ENCODE peak calls at places on chromosomes 4 and X, in seven cellular contexts. One of them, this sample, is unnamed.
A peak's percentile ranks its signal among the peaks of the same experiment; 100 is the strongest.

GRCh38 chr4:151717271-151717670 is 43.5 kb downstream of the GATB start:
- DNase-seq in adipocyte: no peak
- DNase-seq in activated T-helper 1 cell treated with Interleukin-2 at 50 U/mL for 16 hours: no peak
- DNase-seq in ovary: no peak
- DNase-seq in A549: no peak
- DNase-seq in osteocyte: no peak
- DNase-seq in progenitor cell of endocrine pancreas: no peak
- DNase-seq in this sample: no peak

GRCh38 chr4:147056951-147057630 is 111.4 kb upstream of the TTC29 start:
- DNase-seq in ovary: no peak
- DNase-seq in osteocyte: no peak
- DNase-seq in A549: no peak
- DNase-seq in activated T-helper 1 cell treated with Interleukin-2 at 50 U/mL for 16 hours: no peak
- DNase-seq in progenitor cell of endocrine pancreas: no peak
- DNase-seq in adipocyte: peak; percentile 55
- DNase-seq in this sample: no peak

GRCh38 chr4:37188100-37188499 is 56.4 kb upstream of the NWD2 start:
- DNase-seq in activated T-helper 1 cell treated with Interleukin-2 at 50 U/mL for 16 hours: no peak
- DNase-seq in progenitor cell of endocrine pancreas: no peak
- DNase-seq in A549: peak; percentile 4
- DNase-seq in osteocyte: no peak
- DNase-seq in ovary: no peak
- DNase-seq in adipocyte: no peak
- DNase-seq in this sample: no peak

GRCh38 chr4:77154074-77154473 is 2.9 kb upstream of the CCNG2 start:
- DNase-seq in osteocyte: no peak
- DNase-seq in activated T-helper 1 cell treated with Interleukin-2 at 50 U/mL for 16 hours: no peak
- DNase-seq in adipocyte: no peak
- DNase-seq in progenitor cell of endocrine pancreas: no peak
- DNase-seq in ovary: no peak
- DNase-seq in A549: no peak
- DNase-seq in this sample: no peak

GRCh38 chr4:73684097-73684496 is 56.3 kb upstream of the CXCL8 start:
- DNase-seq in activated T-helper 1 cell treated with Interleukin-2 at 50 U/mL for 16 hours: no peak
- DNase-seq in adipocyte: no peak
- DNase-seq in ovary: no peak
- DNase-seq in osteocyte: no peak
- DNase-seq in progenitor cell of endocrine pancreas: no peak
- DNase-seq in A549: no peak
- DNase-seq in this sample: no peak

GRCh38 chr4:11614426-11614825 is 185.7 kb upstream of the HS3ST1 start:
- DNase-seq in A549: peak; percentile 28
- DNase-seq in osteocyte: no peak
- DNase-seq in ovary: no peak
- DNase-seq in activated T-helper 1 cell treated with Interleukin-2 at 50 U/mL for 16 hours: no peak
- DNase-seq in progenitor cell of endocrine pancreas: no peak
- DNase-seq in adipocyte: no peak
- DNase-seq in this sample: no peak

GRCh38 chr4:14865804-14866203 is 136.5 kb upstream of the CPEB2 start:
- DNase-seq in A549: no peak
- DNase-seq in adipocyte: peak; percentile 73
- DNase-seq in progenitor cell of endocrine pancreas: no peak
- DNase-seq in ovary: no peak
- DNase-seq in osteocyte: no peak
- DNase-seq in activated T-helper 1 cell treated with Interleukin-2 at 50 U/mL for 16 hours: no peak
- DNase-seq in this sample: no peak

GRCh38 chr4:124589827-124590226 is 122.7 kb downstream of the ANKRD50 start:
- DNase-seq in ovary: no peak
- DNase-seq in A549: no peak
- DNase-seq in activated T-helper 1 cell treated with Interleukin-2 at 50 U/mL for 16 hours: no peak
- DNase-seq in progenitor cell of endocrine pancreas: no peak
- DNase-seq in osteocyte: no peak
- DNase-seq in adipocyte: no peak
- DNase-seq in this sample: no peak

GRCh38 chrX:50814701-50815476 is 895 bp upstream of the SHROOM4 start:
- DNase-seq in A549: no peak
- DNase-seq in osteocyte: no peak
- DNase-seq in progenitor cell of endocrine pancreas: no peak
- DNase-seq in ovary: no peak
- DNase-seq in activated T-helper 1 cell treated with Interleukin-2 at 50 U/mL for 16 hours: no peak
- DNase-seq in adipocyte: no peak
- DNase-seq in this sample: no peak

GRCh38 chr4:153780221-153780620 is 8.7 kb downstream of the SFRP2 start:
- DNase-seq in ovary: no peak
- DNase-seq in osteocyte: no peak
- DNase-seq in adipocyte: peak; percentile 15
- DNase-seq in progenitor cell of endocrine pancreas: no peak
- DNase-seq in activated T-helper 1 cell treated with Interleukin-2 at 50 U/mL for 16 hours: no peak
- DNase-seq in A549: no peak
- DNase-seq in this sample: no peak

This sample was measured in SW480.